ENCODE peak calls at places on chromosomes 16 and 17, in eight cellular contexts. One of them, this sample, is unnamed.
A peak's percentile ranks its signal among the peaks of the same experiment; 100 is the strongest.

GRCh38 chr17:58832514-58832913 is 76.9 kb downstream of the PPM1E start:
- DNase-seq in Peyer's patch: no peak
- DNase-seq in IMR-90: no peak
- DNase-seq in K562: no peak
- DNase-seq in sigmoid colon: no peak
- DNase-seq in right lobe of liver: no peak
- DNase-seq in H1: no peak
- DNase-seq in endothelial cell of umbilical vein: no peak
- DNase-seq in this sample: no peak

GRCh38 chr17:48330386-48330785 is 99.6 kb downstream of the SKAP1 start:
- DNase-seq in IMR-90: no peak
- DNase-seq in endothelial cell of umbilical vein: no peak
- DNase-seq in sigmoid colon: no peak
- DNase-seq in Peyer's patch: no peak
- DNase-seq in right lobe of liver: no peak
- DNase-seq in K562: no peak
- DNase-seq in H1: no peak
- DNase-seq in this sample: no peak

GRCh38 chr16:58031016-58031800 is 5.7 kb downstream of the MMP15 start:
- DNase-seq in K562: no peak
- DNase-seq in IMR-90: no peak
- DNase-seq in right lobe of liver: peak; percentile 73
- DNase-seq in endothelial cell of umbilical vein: no peak
- DNase-seq in H1: no peak
- DNase-seq in sigmoid colon: no peak
- DNase-seq in Peyer's patch: no peak
- DNase-seq in this sample: no peak

GRCh38 chr17:31321481-31321880 is at the start of gene EVI2A:
- DNase-seq in K562: no peak
- DNase-seq in H1: no peak
- DNase-seq in sigmoid colon: no peak
- DNase-seq in Peyer's patch: peak; percentile 66
- DNase-seq in IMR-90: peak; percentile 88
- DNase-seq in endothelial cell of umbilical vein: peak; percentile 57
- DNase-seq in right lobe of liver: no peak
- DNase-seq in this sample: no peak

GRCh38 chr16:85027968-85028637 is 508 bp downstream of the KIAA0513 start:
- DNase-seq in sigmoid colon: no peak
- DNase-seq in Peyer's patch: no peak
- DNase-seq in endothelial cell of umbilical vein: no peak
- DNase-seq in K562: no peak
- DNase-seq in IMR-90: no peak
- DNase-seq in H1: no peak
- DNase-seq in right lobe of liver: no peak
- DNase-seq in this sample: peak; percentile 71

GRCh38 chr16:82888616-82889015 is 261.8 kb downstream of the CDH13 start:
- DNase-seq in right lobe of liver: no peak
- DNase-seq in K562: no peak
- DNase-seq in H1: no peak
- DNase-seq in endothelial cell of umbilical vein: peak; percentile 34
- DNase-seq in Peyer's patch: no peak
- DNase-seq in IMR-90: peak; percentile 95
- DNase-seq in sigmoid colon: no peak
- DNase-seq in this sample: no peak

GRCh38 chr16:52546291-52546941 is 527 bp downstream of the TOX3 start:
- DNase-seq in H1: no peak
- DNase-seq in right lobe of liver: peak; percentile 25
- DNase-seq in K562: no peak
- DNase-seq in IMR-90: no peak
- DNase-seq in Peyer's patch: no peak
- DNase-seq in sigmoid colon: no peak
- DNase-seq in endothelial cell of umbilical vein: no peak
- DNase-seq in this sample: no peak

GRCh38 chr16:13552062-13552959 is 367.6 kb upstream of the ERCC4 start:
- DNase-seq in IMR-90: no peak
- DNase-seq in K562: no peak
- DNase-seq in H1: no peak
- DNase-seq in endothelial cell of umbilical vein: no peak
- DNase-seq in right lobe of liver: no peak
- DNase-seq in Peyer's patch: no peak
- DNase-seq in sigmoid colon: no peak
- DNase-seq in this sample: no peak

GRCh38 chr16:70750893-70751467 is 50.0 kb downstream of the VAC14 start:
- DNase-seq in H1: no peak
- DNase-seq in endothelial cell of umbilical vein: peak; percentile 90
- DNase-seq in IMR-90: peak; percentile 99
- DNase-seq in sigmoid colon: peak; percentile 95
- DNase-seq in Peyer's patch: peak; percentile 35
- DNase-seq in right lobe of liver: peak; percentile 76
- DNase-seq in K562: no peak
- DNase-seq in this sample: no peak

GRCh38 chr17:63433746-63434591 is 12.1 kb downstream of the CYB561 start:
- DNase-seq in H1: no peak
- DNase-seq in right lobe of liver: no peak
- DNase-seq in Peyer's patch: no peak
- DNase-seq in sigmoid colon: peak; percentile 93
- DNase-seq in endothelial cell of umbilical vein: no peak
- DNase-seq in IMR-90: peak; percentile 92
- DNase-seq in K562: no peak
- DNase-seq in this sample: peak; percentile 92

GRCh38 chr16:59047114-59047513 is 313.0 kb upstream of the GOT2 start:
- DNase-seq in sigmoid colon: no peak
- DNase-seq in IMR-90: no peak
- DNase-seq in endothelial cell of umbilical vein: peak; percentile 65
- DNase-seq in H1: no peak
- DNase-seq in K562: no peak
- DNase-seq in right lobe of liver: no peak
- DNase-seq in Peyer's patch: no peak
- DNase-seq in this sample: no peak

GRCh38 chr17:30372755-30373154 is 6.0 kb upstream of the CPD start:
- DNase-seq in K562: no peak
- DNase-seq in IMR-90: peak; percentile 80
- DNase-seq in H1: no peak
- DNase-seq in Peyer's patch: no peak
- DNase-seq in right lobe of liver: no peak
- DNase-seq in endothelial cell of umbilical vein: no peak
- DNase-seq in sigmoid colon: no peak
- DNase-seq in this sample: no peak

GRCh38 chr16:54750249-54750648 is 180.4 kb upstream of the IRX5 start:
- DNase-seq in IMR-90: no peak
- DNase-seq in H1: no peak
- DNase-seq in sigmoid colon: no peak
- DNase-seq in endothelial cell of umbilical vein: no peak
- DNase-seq in K562: no peak
- DNase-seq in right lobe of liver: no peak
- DNase-seq in Peyer's patch: no peak
- DNase-seq in this sample: no peak

GRCh38 chr16:14070877-14071575 is at the start of gene MRTFB:
- DNase-seq in H1: peak; percentile 74
- DNase-seq in K562: peak; percentile 92
- DNase-seq in endothelial cell of umbilical vein: peak; percentile 70
- DNase-seq in right lobe of liver: peak; percentile 86
- DNase-seq in IMR-90: peak; percentile 27
- DNase-seq in Peyer's patch: peak; percentile 76
- DNase-seq in sigmoid colon: peak; percentile 83
- DNase-seq in this sample: peak; percentile 81

GRCh38 chr16:53081032-53081424 is 26.2 kb downstream of the CHD9 start:
- DNase-seq in IMR-90: no peak
- DNase-seq in right lobe of liver: no peak
- DNase-seq in Peyer's patch: no peak
- DNase-seq in H1: no peak
- DNase-seq in sigmoid colon: no peak
- DNase-seq in K562: no peak
- DNase-seq in endothelial cell of umbilical vein: no peak
- DNase-seq in this sample: no peak

GRCh38 chr17:62819511-62820221 is 11.6 kb upstream of the MARCHF10 start:
- DNase-seq in right lobe of liver: peak; percentile 47
- DNase-seq in IMR-90: peak; percentile 99
- DNase-seq in endothelial cell of umbilical vein: peak; percentile 90
- DNase-seq in Peyer's patch: no peak
- DNase-seq in H1: no peak
- DNase-seq in sigmoid colon: peak; percentile 86
- DNase-seq in K562: no peak
- DNase-seq in this sample: no peak

GRCh38 chr17:19730829-19731228 is 14.4 kb upstream of the SLC47A2 start:
- DNase-seq in H1: no peak
- DNase-seq in sigmoid colon: no peak
- DNase-seq in K562: no peak
- DNase-seq in right lobe of liver: no peak
- DNase-seq in endothelial cell of umbilical vein: no peak
- DNase-seq in Peyer's patch: no peak
- DNase-seq in IMR-90: no peak
- DNase-seq in this sample: no peak

GRCh38 chr16:75555213-75555706 is 792 bp downstream of the TMEM231 start:
- DNase-seq in IMR-90: peak; percentile 86
- DNase-seq in right lobe of liver: peak; percentile 72
- DNase-seq in K562: peak; percentile 89
- DNase-seq in sigmoid colon: peak; percentile 91
- DNase-seq in Peyer's patch: peak; percentile 44
- DNase-seq in endothelial cell of umbilical vein: peak; percentile 90
- DNase-seq in H1: peak; percentile 66
- DNase-seq in this sample: peak; percentile 83

GRCh38 chr17:1325766-1326165 is 46.3 kb downstream of the TRARG1 start:
- DNase-seq in sigmoid colon: peak; percentile 33
- DNase-seq in H1: no peak
- DNase-seq in K562: no peak
- DNase-seq in IMR-90: no peak
- DNase-seq in right lobe of liver: no peak
- DNase-seq in endothelial cell of umbilical vein: no peak
- DNase-seq in Peyer's patch: no peak
- DNase-seq in this sample: no peak

GRCh38 chr17:1322014-1322428 is 42.6 kb downstream of the TRARG1 start:
- DNase-seq in K562: peak; percentile 47
- DNase-seq in endothelial cell of umbilical vein: no peak
- DNase-seq in right lobe of liver: no peak
- DNase-seq in sigmoid colon: no peak
- DNase-seq in IMR-90: no peak
- DNase-seq in Peyer's patch: no peak
- DNase-seq in H1: no peak
- DNase-seq in this sample: no peak

GRCh38 chr17:1323336-1323735 is 43.9 kb downstream of the TRARG1 start:
- DNase-seq in K562: no peak
- DNase-seq in endothelial cell of umbilical vein: no peak
- DNase-seq in sigmoid colon: peak; percentile 34
- DNase-seq in Peyer's patch: no peak
- DNase-seq in H1: no peak
- DNase-seq in right lobe of liver: no peak
- DNase-seq in IMR-90: no peak
- DNase-seq in this sample: no peak

GRCh38 chr17:1322469-1322868 is 43.0 kb downstream of the TRARG1 start:
- DNase-seq in IMR-90: no peak
- DNase-seq in H1: no peak
- DNase-seq in sigmoid colon: no peak
- DNase-seq in right lobe of liver: no peak
- DNase-seq in endothelial cell of umbilical vein: no peak
- DNase-seq in Peyer's patch: no peak
- DNase-seq in K562: no peak
- DNase-seq in this sample: no peak

GRCh38 chr17:1324201-1324750 is 44.8 kb downstream of the TRARG1 start:
- DNase-seq in Peyer's patch: no peak
- DNase-seq in IMR-90: no peak
- DNase-seq in K562: peak; percentile 62
- DNase-seq in sigmoid colon: peak; percentile 41
- DNase-seq in endothelial cell of umbilical vein: no peak
- DNase-seq in H1: no peak
- DNase-seq in right lobe of liver: no peak
- DNase-seq in this sample: no peak
- H3K27me3 ChIP-seq in Peyer's patch: no peaks in the 10 kb centered on the region
- H3K27me3 ChIP-seq in IMR-90: peaks cover 6% of the 10 kb centered on the region
- H3K27me3 ChIP-seq in K562: no peaks in the 10 kb centered on the region
- H3K27me3 ChIP-seq in sigmoid colon: no peaks in the 10 kb centered on the region
- H3K27me3 ChIP-seq in endothelial cell of umbilical vein: no peaks in the 10 kb centered on the region
- H3K27me3 ChIP-seq in H1: no peaks in the 10 kb centered on the region
- H3K27me3 ChIP-seq in right lobe of liver: no peaks in the 10 kb centered on the region
- H3K27me3 ChIP-seq in this sample: no peaks in the 10 kb centered on the region

GRCh38 chr17:50349241-50349595 is 3.3 kb downstream of the XYLT2 start:
- DNase-seq in IMR-90: no peak
- DNase-seq in sigmoid colon: peak; percentile 50
- DNase-seq in Peyer's patch: no peak
- DNase-seq in endothelial cell of umbilical vein: no peak
- DNase-seq in H1: no peak
- DNase-seq in K562: no peak
- DNase-seq in right lobe of liver: no peak
- DNase-seq in this sample: no peak
- TF ChIP-seq POLR2A in IMR-90: no peak
- TF ChIP-seq POLR2A in sigmoid colon: no peak
- TF ChIP-seq POLR2A in Peyer's patch: no peak
- TF ChIP-seq POLR2A in endothelial cell of umbilical vein: no peak
- TF ChIP-seq POLR2A in H1: no peak
- TF ChIP-seq POLR2A in K562: no peak
- TF ChIP-seq POLR2A in right lobe of liver: no peak
- TF ChIP-seq POLR2A in this sample: no peak

GRCh38 chr17:79322216-79323123 is 247.8 kb downstream of the ENGASE start:
- DNase-seq in sigmoid colon: no peak
- DNase-seq in right lobe of liver: no peak
- DNase-seq in endothelial cell of umbilical vein: no peak
- DNase-seq in IMR-90: no peak
- DNase-seq in Peyer's patch: no peak
- DNase-seq in K562: no peak
- DNase-seq in H1: no peak
- DNase-seq in this sample: no peak
- H3K27me3 ChIP-seq in sigmoid colon: no peaks in the 10 kb centered on the region
- H3K27me3 ChIP-seq in right lobe of liver: no peaks in the 10 kb centered on the region
- H3K27me3 ChIP-seq in endothelial cell of umbilical vein: no peaks in the 10 kb centered on the region
- H3K27me3 ChIP-seq in IMR-90: peaks cover 2% of the 10 kb centered on the region
- H3K27me3 ChIP-seq in Peyer's patch: no peaks in the 10 kb centered on the region
- H3K27me3 ChIP-seq in K562: peaks cover 37% of the 10 kb centered on the region
- H3K27me3 ChIP-seq in H1: peaks cover 2% of the 10 kb centered on the region
- H3K27me3 ChIP-seq in this sample: peaks cover 82% of the 10 kb centered on the region

GRCh38 chr17:73956595-73957465 is 246.6 kb upstream of the RPL38 start:
- DNase-seq in IMR-90: no peak
- DNase-seq in H1: peak; percentile 59
- DNase-seq in endothelial cell of umbilical vein: no peak
- DNase-seq in sigmoid colon: no peak
- DNase-seq in right lobe of liver: peak; percentile 56
- DNase-seq in Peyer's patch: peak; percentile 42
- DNase-seq in K562: peak; percentile 66
- DNase-seq in this sample: no peak

GRCh38 chr17:73956169-73956568 is 247.3 kb upstream of the RPL38 start:
- DNase-seq in H1: no peak
- DNase-seq in Peyer's patch: no peak
- DNase-seq in endothelial cell of umbilical vein: no peak
- DNase-seq in K562: no peak
- DNase-seq in right lobe of liver: no peak
- DNase-seq in sigmoid colon: no peak
- DNase-seq in IMR-90: no peak
- DNase-seq in this sample: no peak

GRCh38 chr17:73953206-73954033 is 250.1 kb upstream of the RPL38 start:
- DNase-seq in endothelial cell of umbilical vein: no peak
- DNase-seq in K562: no peak
- DNase-seq in right lobe of liver: no peak
- DNase-seq in IMR-90: no peak
- DNase-seq in Peyer's patch: no peak
- DNase-seq in sigmoid colon: no peak
- DNase-seq in H1: no peak
- DNase-seq in this sample: no peak

GRCh38 chr17:73955616-73956015 is 247.9 kb upstream of the RPL38 start:
- DNase-seq in H1: no peak
- DNase-seq in Peyer's patch: no peak
- DNase-seq in right lobe of liver: no peak
- DNase-seq in sigmoid colon: no peak
- DNase-seq in K562: no peak
- DNase-seq in endothelial cell of umbilical vein: no peak
- DNase-seq in IMR-90: no peak
- DNase-seq in this sample: no peak

GRCh38 chr17:73954981-73955380 is 248.5 kb upstream of the RPL38 start:
- DNase-seq in H1: no peak
- DNase-seq in IMR-90: no peak
- DNase-seq in right lobe of liver: no peak
- DNase-seq in Peyer's patch: no peak
- DNase-seq in endothelial cell of umbilical vein: no peak
- DNase-seq in K562: no peak
- DNase-seq in sigmoid colon: no peak
- DNase-seq in this sample: no peak
- TF ChIP-seq POLR2A in H1: no peak
- TF ChIP-seq POLR2A in IMR-90: no peak
- TF ChIP-seq POLR2A in right lobe of liver: no peak
- TF ChIP-seq POLR2A in Peyer's patch: no peak
- TF ChIP-seq POLR2A in endothelial cell of umbilical vein: no peak
- TF ChIP-seq POLR2A in K562: no peak
- TF ChIP-seq POLR2A in sigmoid colon: no peak
- TF ChIP-seq POLR2A in this sample: no peak

This sample was measured in suprapubic skin.